ENCODE peak calls at places on chromosome 12, in ten cellular contexts. M is OCI-LY7; P is psoas muscle; Y is bronchial epithelial cell; L is CD8-positive, alpha-beta memory T cell; O is GM06990; V is ascending aorta; I is GM23338; D is heart right ventricle; K is mesendoderm. Z is an unnamed sample.

GRCh38 chr12:125340791-125341190 is 275.6 kb downstream of the AACS start:
- DNase-seq in M (no peak), P (no peak), Y (peak; percentile 47), L (no peak), O (no peak), V (no peak), I (no peak), D (peak; percentile 50), K (peak; percentile 28), Z (peak; percentile 73)

GRCh38 chr12:58363971-58364370 is 422.6 kb downstream of the ATP23 start:
- DNase-seq in M (no peak), P (no peak), Y (no peak), L (no peak), O (no peak), V (no peak), I (no peak), D (no peak), K (no peak), Z (no peak)

GRCh38 chr12:121184984-121185894 is 24.7 kb upstream of the P2RX4 start:
- DNase-seq in M (peak; percentile 33), P (no peak), Y (no peak), L (no peak), O (no peak), V (no peak), I (no peak), D (no peak), K (no peak), Z (no peak)

GRCh38 chr12:19572920-19573558 is 133.7 kb downstream of the AEBP2 start:
- DNase-seq in M (peak; percentile 61), P (no peak), Y (peak; percentile 41), L (no peak), O (peak; percentile 15), V (no peak), I (peak; percentile 93), D (no peak), K (peak; percentile 88), Z (peak; percentile 15)

GRCh38 chr12:9064815-9065606 is 50.7 kb downstream of the A2M start:
- DNase-seq in M (no peak), P (peak; percentile 83), Y (peak; percentile 63), L (no peak), O (no peak), V (no peak), I (peak; percentile 89), D (peak; percentile 71), K (peak; percentile 91), Z (no peak)

GRCh38 chr12:105510526-105510925 is 180.0 kb downstream of the C12orf75 start:
- DNase-seq in M (no peak), P (no peak), Y (no peak), L (no peak), O (no peak), V (no peak), I (no peak), D (no peak), K (no peak), Z (no peak)

GRCh38 chr12:724194-724855 is 28.1 kb upstream of the WNK1 start:
- DNase-seq in M (no peak), P (no peak), Y (peak; percentile 82), L (no peak), O (no peak), V (no peak), I (peak; percentile 58), D (no peak), K (peak; percentile 76), Z (no peak)

GRCh38 chr12:4909734-4910501 is at the start of gene KCNA1:
- DNase-seq in M (no peak), P (no peak), Y (no peak), L (no peak), O (peak; percentile 38), V (no peak), I (peak; percentile 72), D (no peak), K (peak; percentile 44), Z (peak; percentile 18)

GRCh38 chr12:133201888-133202287 is 20.6 kb downstream of the ZNF268 start:
- DNase-seq in M (no peak), P (no peak), Y (no peak), L (no peak), O (no peak), V (no peak), I (no peak), D (no peak), K (no peak), Z (no peak)

GRCh38 chr12:93502802-93503623 is 35.7 kb downstream of the MRPL42 start:
- DNase-seq in M (peak; percentile 53), P (no peak), Y (peak; percentile 30), L (peak; percentile 51), O (no peak), V (no peak), I (peak; percentile 69), D (peak; percentile 46), K (peak; percentile 51), Z (no peak)

GRCh38 chr12:103879878-103880277 is 38.8 kb upstream of the NT5DC3 start:
- DNase-seq in M (no peak), P (no peak), Y (no peak), L (no peak), O (no peak), V (no peak), I (no peak), D (no peak), K (no peak), Z (no peak)

GRCh38 chr12:180445-180844 is 33.5 kb downstream of the SLC6A12 start:
- DNase-seq in M (no peak), P (no peak), Y (no peak), L (no peak), O (peak; percentile 30), V (peak; percentile 36), I (no peak), D (peak; percentile 59), K (no peak), Z (no peak)

GRCh38 chr12:27521066-27521465 is 2.9 kb upstream of the PPFIBP1 start:
- DNase-seq in M (no peak), P (no peak), Y (no peak), L (no peak), O (no peak), V (no peak), I (peak; percentile 66), D (no peak), K (peak; percentile 91), Z (peak; percentile 34)

GRCh38 chr12:41473441-41473840 is 285.3 kb downstream of the PDZRN4 start:
- DNase-seq in M (no peak), P (no peak), Y (no peak), L (no peak), O (no peak), V (no peak), I (no peak), D (no peak), K (no peak), Z (no peak)

DNA sequence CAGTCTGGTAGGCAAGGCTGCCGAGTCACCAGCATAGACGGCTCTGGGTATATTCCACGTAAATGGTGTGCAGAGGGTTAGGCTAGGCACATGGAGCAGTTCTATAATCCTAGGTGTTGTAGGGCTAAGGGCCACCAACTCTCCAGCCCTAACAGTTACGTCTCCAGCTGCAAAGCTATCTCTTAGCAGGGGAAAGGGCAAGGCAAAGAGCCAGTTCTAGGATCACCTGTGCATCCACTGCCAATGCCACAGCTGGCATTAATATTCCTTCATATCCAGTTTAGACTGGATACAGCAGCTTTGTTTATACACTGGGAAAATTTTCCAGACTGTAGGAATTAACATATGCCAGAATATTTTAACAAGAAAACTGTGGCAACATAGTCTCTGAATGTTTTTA is 53.0 kb downstream of the SH2B3 start:
- DNase-seq in M (no peak), P (no peak), Y (no peak), L (no peak), O (no peak), V (no peak), I (no peak), D (no peak), K (no peak), Z (no peak)
- H3K36me3 ChIP-seq in M (peaks cover 59% of the 10 kb centered on the region), P (peaks cover 60% of the 10 kb centered on the region), Y (peaks cover 20% of the 10 kb centered on the region), L (peaks cover 15% of the 10 kb centered on the region), O (peaks cover 13% of the 10 kb centered on the region), V (peaks cover 51% of the 10 kb centered on the region), I (peaks cover 10% of the 10 kb centered on the region), D (peaks cover 30% of the 10 kb centered on the region), K (peaks cover 14% of the 10 kb centered on the region), Z (peaks cover 70% of the 10 kb centered on the region)

DNA sequence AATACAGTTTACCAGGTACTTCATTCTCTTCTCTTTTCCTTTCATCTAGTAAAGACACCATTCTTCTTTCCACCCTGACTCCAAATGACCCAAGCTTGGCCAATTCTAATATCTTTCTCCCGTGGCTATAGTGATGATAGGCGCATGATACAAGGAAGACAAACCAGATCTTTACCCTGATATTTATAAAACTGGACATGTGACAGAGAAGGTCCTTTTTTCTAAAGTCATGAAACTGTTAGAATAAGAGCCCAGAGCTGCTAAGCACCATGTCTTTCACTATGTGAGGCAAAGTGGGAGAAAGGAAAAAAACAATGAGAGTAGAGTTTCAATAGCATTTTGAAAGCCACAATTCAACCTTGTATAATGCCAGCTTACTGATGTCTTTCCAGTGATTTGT is 212.5 kb downstream of the RASSF9 start:
- DNase-seq in M (no peak), P (no peak), Y (no peak), L (no peak), O (no peak), V (no peak), I (no peak), D (no peak), K (no peak), Z (no peak)
- H3K4me3 ChIP-seq in M (no peak overlapping the region), P (no peak overlapping the region), Y (no peak overlapping the region), L (no peak overlapping the region), O (no peak overlapping the region), V (no peak overlapping the region), I (no peak overlapping the region), D (no peak overlapping the region), K (no peak overlapping the region), Z (no peak overlapping the region)

GRCh38 chr12:119678459-119678858 is 10.5 kb downstream of the PRKAB1 start:
- DNase-seq in M (no peak), P (no peak), Y (no peak), L (no peak), O (no peak), V (no peak), I (no peak), D (no peak), K (no peak), Z (no peak)

GRCh38 chr12:119681953-119682352 is 14.0 kb downstream of the PRKAB1 start:
- DNase-seq in M (no peak), P (no peak), Y (no peak), L (no peak), O (peak; percentile 43), V (no peak), I (no peak), D (no peak), K (no peak), Z (no peak)

GRCh38 chr12:119681139-119681538 is 13.2 kb downstream of the PRKAB1 start:
- DNase-seq in M (no peak), P (no peak), Y (no peak), L (no peak), O (no peak), V (no peak), I (no peak), D (no peak), K (no peak), Z (no peak)

GRCh38 chr12:119679081-119679480 is 11.1 kb downstream of the PRKAB1 start:
- DNase-seq in M (no peak), P (no peak), Y (no peak), L (no peak), O (no peak), V (no peak), I (no peak), D (no peak), K (no peak), Z (no peak)

GRCh38 chr12:119679490-119679889 is 11.6 kb downstream of the PRKAB1 start:
- DNase-seq in M (no peak), P (no peak), Y (no peak), L (no peak), O (no peak), V (no peak), I (no peak), D (no peak), K (no peak), Z (no peak)
- H3K36me3 ChIP-seq in M (peaks cover 98% of the 10 kb centered on the region), P (peaks cover 80% of the 10 kb centered on the region), Y (peaks cover 28% of the 10 kb centered on the region), L (peaks cover 50% of the 10 kb centered on the region), O (peaks cover 51% of the 10 kb centered on the region), V (peaks cover 60% of the 10 kb centered on the region), I (peaks cover 42% of the 10 kb centered on the region), D (peaks cover 52% of the 10 kb centered on the region), K (peaks cover 14% of the 10 kb centered on the region), Z (peaks cover 55% of the 10 kb centered on the region)

GRCh38 chr12:68538722-68539614 is 71.7 kb upstream of the RAP1B start:
- DNase-seq in M (no peak), P (peak; percentile 71), Y (peak; percentile 13), L (peak; percentile 32), O (peak; percentile 40), V (no peak), I (peak; percentile 84), D (peak; percentile 83), K (peak; percentile 87), Z (peak; percentile 36)
- H3K4me3 ChIP-seq in M (no peak overlapping the region), P (peak overlapping the region; percentile 29), Y (no peak overlapping the region), L (peak overlapping the region; percentile 49), O (no peak overlapping the region), V (peak overlapping the region; percentile 39), I (peak overlapping the region; percentile 18), D (peak overlapping the region; percentile 31), K (no peak overlapping the region), Z (peak overlapping the region; percentile 16)

Z was measured in MG63.